ENCODE peak calls at places on chromosomes 11 and 22, in six cellular contexts. Z, T, L, M, D and A are unnamed samples.

GRCh38 chr11:9276571-9276970 is 11.4 kb upstream of the DENND5A start:
- DNase-seq in Z (no peak), T (no peak), L (no peak), M (no peak), D (no peak), A (no peak)

GRCh38 chr11:199782-200181 is 6.9 kb downstream of the SCGB1C1 start:
- DNase-seq in Z (peak), T (no peak), L (peak), M (no peak), D (no peak), A (no peak)

GRCh38 chr11:78349614-78350013 is 68.0 kb downstream of the GAB2 start:
- DNase-seq in Z (no peak), T (no peak), L (no peak), M (no peak), D (no peak), A (no peak)

GRCh38 chr11:62853279-62853965 is 14.0 kb upstream of the WDR74 start:
- DNase-seq in Z (no peak), T (no peak), L (no peak), M (no peak), D (no peak), A (no peak)

GRCh38 chr22:48662476-48663150 is 1165.1 kb downstream of the BRD1 start:
- DNase-seq in Z (no peak), T (no peak), L (no peak), M (no peak), D (no peak), A (no peak)

GRCh38 chr11:27304514-27304913 is 58.5 kb downstream of the CCDC34 start:
- DNase-seq in Z (no peak), T (no peak), L (peak), M (no peak), D (no peak), A (no peak)

GRCh38 chr11:121282886-121283502 is 9.6 kb upstream of the SC5D start:
- DNase-seq in Z (no peak), T (no peak), L (no peak), M (no peak), D (no peak), A (no peak)

GRCh38 chr11:1292644-1293618 is 16.5 kb downstream of the TOLLIP start:
- DNase-seq in Z (no peak), T (no peak), L (no peak), M (no peak), D (no peak), A (no peak)

GRCh38 chr22:24994070-24994763 is 41.7 kb downstream of the KIAA1671 start:
- DNase-seq in Z (no peak), T (no peak), L (no peak), M (no peak), D (no peak), A (no peak)

GRCh38 chr22:21593406-21594232 is 26.1 kb downstream of the UBE2L3 start:
- DNase-seq in Z (peak), T (no peak), L (peak), M (no peak), D (peak), A (no peak)

GRCh38 chr11:17145972-17146371 is 61.8 kb downstream of the PIK3C2A start:
- DNase-seq in Z (no peak), T (no peak), L (no peak), M (no peak), D (no peak), A (no peak)

GRCh38 chr11:131463609-131464008 is 93.2 kb downstream of the NTM start:
- DNase-seq in Z (no peak), T (no peak), L (no peak), M (no peak), D (no peak), A (no peak)

GRCh38 chr22:35407352-35407751 is 7.4 kb downstream of the MCM5 start:
- DNase-seq in Z (no peak), T (no peak), L (no peak), M (no peak), D (no peak), A (no peak)

GRCh38 chr22:45318168-45318557 is 8.4 kb downstream of the FAM118A start:
- DNase-seq in Z (peak), T (peak), L (no peak), M (peak), D (no peak), A (peak)

GRCh38 chr11:853682-854448 is 11.2 kb downstream of the TSPAN4 start:
- DNase-seq in Z (no peak), T (no peak), L (no peak), M (no peak), D (no peak), A (no peak)

GRCh38 chr11:114440121-114440860 is 1.0 kb downstream of the REXO2 start:
- DNase-seq in Z (no peak), T (no peak), L (no peak), M (no peak), D (peak), A (no peak)

GRCh38 chr11:24592342-24592741 is 95.5 kb downstream of the LUZP2 start:
- DNase-seq in Z (no peak), T (no peak), L (no peak), M (no peak), D (no peak), A (no peak)

GRCh38 chr22:23913306-23913660 is 19.1 kb downstream of the MIF start:
- DNase-seq in Z (no peak), T (peak), L (no peak), M (no peak), D (no peak), A (peak)

GRCh38 chr11:1085440-1086170 is 10.9 kb downstream of the MUC2 start:
- DNase-seq in Z (no peak), T (no peak), L (no peak), M (no peak), D (no peak), A (no peak)

GRCh38 chr11:16002942-16003341 is 353.4 kb downstream of the SOX6 start:
- DNase-seq in Z (no peak), T (no peak), L (no peak), M (no peak), D (no peak), A (no peak)

GRCh38 chr11:64564947-64565889 is 25.8 kb upstream of the SLC22A12 start:
- DNase-seq in Z (no peak), T (no peak), L (peak), M (no peak), D (peak), A (no peak)

GRCh38 chr11:119322360-119322739 is 5.4 kb upstream of the MCAM start:
- DNase-seq in Z (no peak), T (no peak), L (no peak), M (no peak), D (no peak), A (no peak)

GRCh38 chr22:46043339-46043738 is 66.4 kb upstream of the WNT7B start:
- DNase-seq in Z (no peak), T (no peak), L (no peak), M (no peak), D (no peak), A (no peak)

GRCh38 chr11:37108436-37109204 is 510.6 kb upstream of the RAG2 start:
- DNase-seq in Z (no peak), T (no peak), L (no peak), M (no peak), D (no peak), A (no peak)

GRCh38 chr22:36028646-36029405 is at the start of gene RBFOX2:
- DNase-seq in Z (peak), T (peak), L (peak), M (no peak), D (peak), A (peak)

GRCh38 chr11:73759520-73760065 is 1.3 kb downstream of the RAB6A start:
- DNase-seq in Z (no peak), T (no peak), L (no peak), M (no peak), D (no peak), A (peak)

GRCh38 chr11:116927163-116927772 is 89.8 kb upstream of the APOA1 start:
- DNase-seq in Z (peak), T (no peak), L (no peak), M (no peak), D (peak), A (no peak)
- TF ChIP-seq TAF1 in Z (no peak), T (no peak), L (no peak), M (no peak), D (no peak), A (no peak)

GRCh38 chr22:37750596-37751162 is 53.8 kb downstream of the TRIOBP start:
- DNase-seq in Z (no peak), T (no peak), L (no peak), M (no peak), D (no peak), A (no peak)
- TF ChIP-seq POLR2A in Z (no peak), T (no peak), L (no peak), M (no peak), D (no peak), A (no peak)

DNA sequence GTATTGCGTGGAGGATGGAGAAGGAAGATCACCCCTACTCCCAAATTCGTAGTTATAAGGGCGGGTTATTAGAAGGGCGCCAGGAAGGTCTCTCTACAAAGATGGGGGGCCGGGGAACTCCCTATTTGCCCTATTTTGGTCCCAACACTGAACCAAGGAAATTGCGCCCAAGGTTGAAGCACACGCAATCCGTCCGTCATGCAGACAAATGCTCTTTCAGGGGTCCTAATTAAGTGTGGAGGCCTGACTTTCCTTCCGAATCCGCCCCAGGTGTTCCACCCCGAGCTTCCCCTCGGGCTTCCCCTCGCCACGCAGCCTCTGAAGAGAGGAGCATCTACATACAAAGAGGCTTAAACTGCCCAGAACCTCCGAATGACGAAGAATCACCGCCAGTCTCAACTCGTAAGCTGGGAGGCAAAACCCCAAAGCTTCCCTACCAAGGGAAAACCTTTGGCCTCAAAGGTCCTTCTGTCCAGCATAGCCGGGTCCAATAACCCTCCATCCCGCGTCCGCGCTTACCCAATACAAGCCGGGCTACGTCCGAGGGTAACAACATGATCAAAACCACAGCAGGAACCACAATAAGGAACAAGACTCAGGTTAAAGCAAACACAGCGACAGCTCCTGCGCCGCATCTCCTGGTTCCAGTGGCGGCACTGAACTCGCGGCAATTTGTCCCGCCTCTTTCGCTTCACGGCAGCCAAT is at the start of gene NPAT:
- DNase-seq in Z (no peak), T (no peak), L (no peak), M (no peak), D (no peak), A (no peak)
- TF ChIP-seq TAF1 in Z (peak), T (peak), L (peak), M (peak), D (no peak), A (peak)

DNA sequence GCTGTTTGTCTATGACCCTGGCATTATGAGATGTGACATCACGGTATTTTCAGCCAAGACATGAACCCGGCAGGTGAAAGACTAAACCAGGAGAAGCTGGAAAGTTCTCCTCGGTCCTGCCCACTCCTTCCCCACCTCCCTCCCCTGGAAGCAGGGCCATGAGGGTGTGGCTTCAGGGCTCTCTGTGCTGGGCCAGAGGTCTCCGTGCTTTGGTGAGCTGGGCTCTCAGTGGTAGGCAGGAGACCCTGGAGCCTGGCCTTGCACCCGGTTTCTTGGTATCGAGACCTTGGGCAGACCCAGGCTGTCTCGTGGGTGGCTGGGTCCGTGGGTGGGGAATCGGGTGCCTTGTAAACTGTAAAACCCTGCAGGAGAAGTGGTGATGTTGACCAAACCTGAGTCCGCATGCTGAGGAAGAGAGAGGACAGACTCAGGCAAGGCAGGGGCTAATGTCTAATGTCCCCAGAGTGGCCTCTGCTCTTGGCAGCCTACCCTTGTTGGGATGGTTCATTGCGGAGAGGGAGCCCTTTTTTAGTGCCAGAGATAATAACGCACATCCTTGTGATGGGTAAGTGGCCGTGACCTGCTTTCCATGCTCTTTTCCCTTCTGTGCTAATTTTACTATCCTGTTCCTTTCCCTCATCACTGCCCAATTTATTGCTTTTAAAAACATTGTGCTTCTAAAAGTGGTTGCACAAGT is 48.6 kb upstream of the PARVG start:
- DNase-seq in Z (no peak), T (no peak), L (no peak), M (no peak), D (no peak), A (no peak)
- TF ChIP-seq POLR2A in Z (no peak), T (no peak), L (no peak), M (no peak), D (no peak), A (no peak)

DNA sequence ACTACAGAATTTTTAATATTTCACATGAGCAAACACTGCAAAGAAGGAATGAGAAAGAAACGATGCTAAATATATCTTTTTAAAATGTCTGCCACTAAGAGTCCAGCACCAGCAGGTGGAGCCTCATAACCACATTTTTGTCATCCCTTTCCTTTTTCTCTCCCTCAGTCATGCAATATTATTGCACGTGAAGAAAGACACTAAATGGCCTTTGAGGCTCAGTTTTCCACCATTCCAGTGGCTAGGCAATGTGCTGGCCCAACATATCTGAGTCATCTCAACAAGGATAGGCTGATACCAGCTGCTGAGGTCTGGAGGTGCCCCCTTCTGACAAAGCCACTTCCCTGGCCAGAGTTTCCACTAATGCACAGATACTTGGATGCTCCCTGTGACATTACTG is 1.8 kb downstream of the ALKBH8 start:
- DNase-seq in Z (peak), T (no peak), L (no peak), M (no peak), D (peak), A (no peak)
- TF ChIP-seq TAF1 in Z (no peak), T (no peak), L (no peak), M (no peak), D (no peak), A (no peak)